ENCODE peak calls at places on chromosomes 1 and 21, in eight cellular contexts. G is RWPE1, C is LoVo, V is DMS153, D is thoracic aorta, W is Calu3, J is amniotic epithelial cell, I is HS-27A. R is an unnamed sample.

GRCh38 chr21:37580690-37581089 is 214.1 kb downstream of the DYRK1A start:
- DNase-seq in G (no peak), C (no peak), V (no peak), D (no peak), W (no peak), J (peak), I (no peak), R (no peak)

GRCh38 chr1:3352952-3353331 is 101.5 kb upstream of the ARHGEF16 start:
- DNase-seq in G (no peak), C (no peak), V (no peak), D (no peak), W (no peak), J (peak), I (no peak), R (no peak)

GRCh38 chr1:21295545-21295944 is 5.3 kb upstream of the ECE1 start:
- DNase-seq in G (no peak), C (no peak), V (no peak), D (no peak), W (no peak), J (no peak), I (no peak), R (no peak)

GRCh38 chr1:117076648-117077047 is 16.5 kb downstream of the TTF2 start:
- DNase-seq in G (no peak), C (no peak), V (no peak), D (no peak), W (no peak), J (no peak), I (no peak), R (no peak)

GRCh38 chr1:177020861-177021589 is 143.5 kb downstream of the ASTN1 start:
- DNase-seq in G (no peak), C (no peak), V (no peak), D (no peak), W (no peak), J (no peak), I (no peak), R (no peak)

GRCh38 chr1:171344473-171344820 is 30.5 kb downstream of the FMO4 start:
- DNase-seq in G (no peak), C (no peak), V (no peak), D (no peak), W (no peak), J (peak), I (no peak), R (no peak)

GRCh38 chr1:81803423-81804103 is 2.8 kb downstream of the ADGRL2 start:
- DNase-seq in G (no peak), C (no peak), V (no peak), D (no peak), W (peak), J (peak), I (no peak), R (no peak)

GRCh38 chr21:45584786-45585185 is 42.5 kb upstream of the SLC19A1 start:
- DNase-seq in G (no peak), C (no peak), V (no peak), D (no peak), W (no peak), J (no peak), I (no peak), R (no peak)

GRCh38 chr1:110421159-110421777 is 13.8 kb upstream of the LAMTOR5 start:
- DNase-seq in G (peak), C (peak), V (no peak), D (no peak), W (no peak), J (peak), I (peak), R (no peak)

GRCh38 chr1:179587336-179587735 is 4.3 kb upstream of the TDRD5 start:
- DNase-seq in G (no peak), C (no peak), V (no peak), D (no peak), W (no peak), J (no peak), I (no peak), R (no peak)

GRCh38 chr1:58584082-58584895 is 7.2 kb upstream of the TACSTD2 start:
- DNase-seq in G (peak), C (peak), V (no peak), D (peak), W (peak), J (peak), I (peak), R (no peak)